ENCODE peak calls at places on chromosomes 3 and 15, in eight cellular contexts. M is SJSA1; J is HL-60; E is RWPE1; S is mesenchymal stem cell; O is substantia nigra; V is neuronal stem cell; L is naive thymus-derived CD4-positive, alpha-beta T cell. P is an unnamed sample.

GRCh38 chr3:72102057-72102711 is 317.2 kb upstream of the PROK2 start:
- DNase-seq in M (no peak), J (peak), E (no peak), S (peak), O (no peak), V (no peak), L (no peak), P (no peak)

GRCh38 chr3:186882881-186883685 is 40.6 kb downstream of the ADIPOQ start:
- DNase-seq in M (peak), J (no peak), E (peak), S (peak), O (no peak), V (no peak), L (no peak), P (peak)

GRCh38 chr3:103517013-103517412 is 1082.2 kb downstream of the ZPLD1 start:
- DNase-seq in M (no peak), J (no peak), E (no peak), S (no peak), O (no peak), V (no peak), L (no peak), P (no peak)

GRCh38 chr3:36496734-36497133 is 116.4 kb downstream of the STAC start:
- DNase-seq in M (no peak), J (peak), E (peak), S (peak), O (no peak), V (no peak), L (no peak), P (no peak)

GRCh38 chr15:57537072-57537471 is 54.6 kb upstream of the MYZAP start:
- DNase-seq in M (peak), J (no peak), E (no peak), S (peak), O (peak), V (peak), L (no peak), P (peak)

GRCh38 chr3:70621451-70621850 is 309.0 kb upstream of the MDFIC2 start:
- DNase-seq in M (no peak), J (no peak), E (no peak), S (no peak), O (no peak), V (no peak), L (no peak), P (no peak)

GRCh38 chr15:34729886-34730285 is 24.9 kb downstream of the GJD2 start:
- DNase-seq in M (no peak), J (no peak), E (no peak), S (no peak), O (no peak), V (no peak), L (no peak), P (no peak)

GRCh38 chr3:155302476-155302875 is 9.0 kb upstream of the STRIT1 start:
- DNase-seq in M (no peak), J (no peak), E (no peak), S (peak), O (no peak), V (no peak), L (no peak), P (peak)

GRCh38 chr15:77440378-77440999 is 19.8 kb downstream of the HMG20A start:
- DNase-seq in M (no peak), J (no peak), E (peak), S (peak), O (no peak), V (no peak), L (no peak), P (no peak)

GRCh38 chr3:188194327-188194726 is 40.4 kb downstream of the LPP start:
- DNase-seq in M (no peak), J (no peak), E (no peak), S (peak), O (no peak), V (no peak), L (no peak), P (no peak)

GRCh38 chr15:95375281-95375680 is 955.2 kb upstream of the NR2F2 start:
- DNase-seq in M (no peak), J (no peak), E (no peak), S (no peak), O (no peak), V (no peak), L (no peak), P (no peak)

GRCh38 chr15:34116620-34117019 is 14.7 kb downstream of the PGBD4 start:
- DNase-seq in M (no peak), J (no peak), E (no peak), S (no peak), O (no peak), V (no peak), L (no peak), P (no peak)

GRCh38 chr15:83854950-83855707 is 201.2 kb downstream of the ADAMTSL3 start:
- DNase-seq in M (no peak), J (no peak), E (no peak), S (no peak), O (no peak), V (no peak), L (no peak), P (no peak)

GRCh38 chr3:38469852-38470251 is 16.2 kb downstream of the ACVR2B start:
- DNase-seq in M (no peak), J (no peak), E (no peak), S (no peak), O (no peak), V (no peak), L (no peak), P (no peak)

GRCh38 chr3:169041677-169042171 is 621.8 kb downstream of the MECOM start:
- DNase-seq in M (no peak), J (no peak), E (peak), S (peak), O (no peak), V (no peak), L (no peak), P (peak)

GRCh38 chr3:126118591-126118990 is 34.7 kb upstream of the SLC41A3 start:
- DNase-seq in M (peak), J (no peak), E (no peak), S (no peak), O (no peak), V (no peak), L (no peak), P (no peak)

GRCh38 chr3:170565495-170565894 is 20.4 kb downstream of the SLC7A14 start:
- DNase-seq in M (no peak), J (no peak), E (no peak), S (peak), O (no peak), V (no peak), L (no peak), P (no peak)

GRCh38 chr3:115239717-115240116 is 92.6 kb upstream of the ZBTB20 start:
- DNase-seq in M (peak), J (no peak), E (peak), S (peak), O (peak), V (no peak), L (no peak), P (peak)

GRCh38 chr3:18411541-18411940 is 13.6 kb downstream of the SATB1 start:
- DNase-seq in M (no peak), J (no peak), E (no peak), S (no peak), O (no peak), V (no peak), L (peak), P (no peak)

GRCh38 chr3:46701211-46701939 is at the start of gene TMIE:
- DNase-seq in M (no peak), J (no peak), E (no peak), S (no peak), O (peak), V (no peak), L (no peak), P (no peak)

GRCh38 chr3:54882114-54882833 is 45.6 kb downstream of the LRTM1 start:
- DNase-seq in M (no peak), J (no peak), E (peak), S (peak), O (no peak), V (no peak), L (no peak), P (peak)

GRCh38 chr3:127184870-127185216 is 8.1 kb upstream of the PRR23E start:
- DNase-seq in M (no peak), J (no peak), E (no peak), S (no peak), O (no peak), V (no peak), L (no peak), P (no peak)

GRCh38 chr15:81229596-81229995 is 32.9 kb downstream of the IL16 start:
- DNase-seq in M (no peak), J (no peak), E (no peak), S (no peak), O (no peak), V (no peak), L (no peak), P (no peak)

GRCh38 chr3:34260991-34261365 is 462.5 kb downstream of the PDCD6IP start:
- DNase-seq in M (no peak), J (no peak), E (no peak), S (no peak), O (no peak), V (no peak), L (no peak), P (no peak)

GRCh38 chr3:171813897-171814460 is 3.7 kb upstream of the PLD1 start:
- DNase-seq in M (no peak), J (peak), E (no peak), S (peak), O (no peak), V (no peak), L (no peak), P (no peak)

GRCh38 chr3:32956750-32957570 is 5.5 kb downstream of the CCR4 start:
- DNase-seq in M (no peak), J (no peak), E (no peak), S (peak), O (no peak), V (no peak), L (no peak), P (no peak)

GRCh38 chr3:183278479-183279088 is 25.5 kb downstream of the B3GNT5 start:
- DNase-seq in M (no peak), J (no peak), E (peak), S (no peak), O (no peak), V (no peak), L (no peak), P (peak)

GRCh38 chr15:58532126-58532525 is 100.3 kb downstream of the LIPC start:
- DNase-seq in M (no peak), J (no peak), E (no peak), S (no peak), O (no peak), V (no peak), L (no peak), P (no peak)

GRCh38 chr15:68765602-68766368 is 54.9 kb downstream of the ANP32A start:
- DNase-seq in M (peak), J (no peak), E (no peak), S (no peak), O (no peak), V (no peak), L (no peak), P (no peak)

GRCh38 chr3:157123621-157124020 is 36.3 kb downstream of the CCNL1 start:
- DNase-seq in M (no peak), J (no peak), E (no peak), S (no peak), O (no peak), V (no peak), L (no peak), P (no peak)

GRCh38 chr3:170907519-170908234 is 760 bp downstream of the EIF5A2 start:
- DNase-seq in M (no peak), J (no peak), E (peak), S (peak), O (no peak), V (no peak), L (peak), P (no peak)

GRCh38 chr15:58543664-58544335 is 112.0 kb downstream of the LIPC start:
- DNase-seq in M (no peak), J (no peak), E (no peak), S (no peak), O (no peak), V (no peak), L (no peak), P (no peak)

DNA sequence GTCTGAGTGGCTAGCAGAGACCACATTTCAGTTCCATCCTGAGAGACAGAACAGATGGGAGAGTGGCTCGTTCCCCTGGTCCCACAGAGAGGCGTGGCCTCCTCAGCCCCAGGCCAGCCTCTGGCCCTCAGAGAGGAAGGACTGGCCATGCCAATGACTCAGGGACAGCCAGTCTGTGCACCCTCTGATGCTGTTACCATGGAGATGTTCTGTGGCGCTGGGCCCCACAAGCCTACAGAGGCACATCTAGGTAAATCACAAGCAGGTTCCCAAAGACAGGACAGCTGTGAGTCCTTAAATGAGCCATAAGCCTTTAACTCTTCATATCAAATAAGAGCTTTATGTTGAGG is 40.8 kb downstream of the WHAMM start:
- DNase-seq in M (no peak), J (no peak), E (no peak), S (peak), O (no peak), V (no peak), L (no peak), P (no peak)
- H3K27ac ChIP-seq in M (no peak), J (no peak), E (peak), S (no peak), O (no peak), V (no peak), L (no peak), P (no peak)

GRCh38 chr15:92533298-92533697 is 122.3 kb downstream of the FAM174B start:
- DNase-seq in M (no peak), J (no peak), E (no peak), S (no peak), O (no peak), V (no peak), L (no peak), P (no peak)

GRCh38 chr15:92541197-92542190 is 114.1 kb downstream of the FAM174B start:
- DNase-seq in M (no peak), J (no peak), E (no peak), S (no peak), O (no peak), V (no peak), L (no peak), P (no peak)

DNA sequence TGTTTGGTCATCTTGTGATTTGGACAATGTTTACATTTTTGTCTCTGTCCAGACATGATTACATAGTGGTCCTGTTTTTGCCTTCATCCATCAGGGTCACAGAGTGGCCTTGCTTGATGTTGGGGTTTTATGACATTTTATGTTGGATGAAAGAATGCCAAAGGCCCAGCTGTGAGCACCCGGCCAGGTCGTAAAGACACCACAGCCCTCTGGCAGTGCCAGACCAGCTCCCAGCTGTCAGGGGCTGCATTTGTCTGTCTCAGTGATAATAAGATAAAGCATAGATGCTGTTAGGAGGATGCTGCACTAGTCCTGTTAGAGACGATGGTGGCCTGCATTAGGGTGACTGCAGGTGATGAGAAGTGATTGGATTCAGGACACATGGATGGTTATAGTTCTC is 117.5 kb downstream of the FAM174B start:
- DNase-seq in M (no peak), J (no peak), E (no peak), S (no peak), O (no peak), V (no peak), L (no peak), P (no peak)
- H3K27ac ChIP-seq in M (no peak), J (no peak), E (no peak), S (no peak), O (no peak), V (no peak), L (no peak), P (no peak)

DNA sequence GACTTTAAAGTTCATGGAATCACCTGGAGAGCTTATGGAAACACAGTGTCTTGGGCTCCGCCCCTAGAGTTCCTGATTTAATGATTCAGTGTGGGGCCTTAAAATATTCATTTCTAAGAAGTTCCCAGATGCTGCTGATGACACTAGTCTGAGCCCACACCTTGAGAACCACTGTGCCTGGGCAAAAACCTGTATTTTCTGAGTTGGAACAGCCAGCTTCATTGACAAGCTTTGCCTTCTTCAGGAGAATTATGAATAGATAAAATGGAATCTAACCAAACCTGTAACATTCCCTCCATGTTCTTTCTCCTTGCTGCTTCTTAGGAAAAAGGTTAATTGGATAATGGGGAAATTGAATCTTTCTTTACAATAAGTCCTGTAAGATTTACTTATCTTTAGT is 490.7 kb downstream of the DIPK2A start:
- DNase-seq in M (no peak), J (no peak), E (no peak), S (no peak), O (no peak), V (no peak), L (no peak), P (no peak)
- H3K27ac ChIP-seq in M (no peak), J (no peak), E (no peak), S (no peak), O (no peak), V (no peak), L (no peak), P (no peak)

GRCh38 chr3:42720126-42720525 is 17.5 kb upstream of the HHATL start:
- DNase-seq in M (no peak), J (peak), E (no peak), S (no peak), O (no peak), V (no peak), L (no peak), P (no peak)
- H3K27ac ChIP-seq in M (no peak), J (peak), E (no peak), S (no peak), O (no peak), V (no peak), L (no peak), P (no peak)

GRCh38 chr15:78542647-78543046 is 2.4 kb downstream of the PSMA4 start:
- DNase-seq in M (no peak), J (no peak), E (no peak), S (no peak), O (no peak), V (no peak), L (no peak), P (no peak)

GRCh38 chr15:78538358-78538757 is 1.9 kb upstream of the PSMA4 start:
- DNase-seq in M (no peak), J (no peak), E (no peak), S (no peak), O (no peak), V (no peak), L (no peak), P (no peak)

GRCh38 chr15:78540135-78540954 is at the start of gene PSMA4:
- DNase-seq in M (peak), J (peak), E (peak), S (peak), O (peak), V (peak), L (peak), P (peak)

GRCh38 chr15:78540955-78541743 is 905 bp downstream of the PSMA4 start:
- DNase-seq in M (no peak), J (no peak), E (peak), S (peak), O (no peak), V (no peak), L (peak), P (peak)

GRCh38 chr15:78541744-78542034 is 1.4 kb downstream of the PSMA4 start:
- DNase-seq in M (no peak), J (no peak), E (no peak), S (no peak), O (no peak), V (no peak), L (no peak), P (no peak)
- H3K27ac ChIP-seq in M (no peak), J (no peak), E (no peak), S (no peak), O (no peak), V (no peak), L (peak), P (peak)

GRCh38 chr3:149659173-149659468 is 1.3 kb upstream of the WWTR1 start:
- DNase-seq in M (no peak), J (no peak), E (no peak), S (no peak), O (no peak), V (no peak), L (no peak), P (no peak)

GRCh38 chr3:149655826-149656599 is 1.8 kb downstream of the WWTR1 start:
- DNase-seq in M (no peak), J (no peak), E (no peak), S (peak), O (no peak), V (no peak), L (no peak), P (no peak)

GRCh38 chr3:149657458-149657795 is 398 bp downstream of the WWTR1 start:
- DNase-seq in M (peak), J (no peak), E (peak), S (peak), O (no peak), V (no peak), L (no peak), P (peak)

GRCh38 chr3:149658444-149659172 is 783 bp upstream of the WWTR1 start:
- DNase-seq in M (peak), J (no peak), E (peak), S (peak), O (peak), V (peak), L (no peak), P (peak)

DNA sequence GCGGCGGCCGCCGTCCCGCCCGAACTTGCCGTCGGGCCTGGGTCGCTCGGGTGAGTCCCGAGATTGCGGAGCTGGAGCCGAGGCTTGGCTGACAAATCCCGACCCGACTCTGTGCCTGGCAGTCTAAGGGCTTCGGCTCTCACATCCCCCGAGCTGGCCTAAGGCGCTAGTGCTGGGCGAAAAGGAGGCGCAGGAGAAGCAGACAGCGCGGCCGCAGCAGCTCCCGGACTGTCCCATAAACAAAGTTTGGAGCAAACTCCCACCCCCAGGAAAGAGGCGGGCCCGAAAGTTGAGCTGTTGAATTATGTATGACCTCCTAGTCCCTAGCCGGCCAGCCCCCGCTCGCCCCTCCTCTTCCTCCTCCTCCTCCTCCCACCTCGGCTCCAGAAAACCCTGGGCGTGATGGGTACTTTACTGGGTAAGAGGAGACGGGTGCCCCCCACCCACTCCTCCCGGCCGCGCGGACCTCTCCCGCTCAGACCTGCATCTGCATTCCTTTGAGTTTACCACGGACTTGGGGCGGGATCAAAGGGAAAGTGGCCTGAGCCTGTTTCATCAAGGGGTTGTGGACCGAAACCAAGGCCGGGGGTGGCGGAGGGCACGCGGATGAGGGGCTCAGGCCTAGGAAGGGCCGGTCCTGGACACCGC is at the start of gene WWTR1:
- DNase-seq in M (peak), J (no peak), E (peak), S (peak), O (peak), V (peak), L (no peak), P (peak)
- H3K27ac ChIP-seq in M (peak), J (no peak), E (peak), S (peak), O (peak), V (peak), L (no peak), P (peak)

P was measured in A549.